ENCODE peak calls at places on chromosome 11, in nine cellular contexts. N is stomach; U is tibial artery; G is CD4-positive, CD25-positive, alpha-beta regulatory T cell; E is NB4; M is cardiac muscle cell; C is CD8-positive, alpha-beta memory T cell; B is endothelial cell of umbilical vein; H is esophagus squamous epithelium. K is an unnamed sample.
A peak's percentile ranks its signal among the peaks of the same experiment; 100 is the strongest.

GRCh38 chr11:12086271-12087074 is 23.9 kb upstream of the MICAL2 start:
- DNase-seq in E (peak; percentile 59), B (peak; percentile 87), G (peak; percentile 37), U (peak; percentile 92), M (peak; percentile 88), H (no peak), C (no peak), N (peak; percentile 57), K (peak; percentile 32)

GRCh38 chr11:62622476-62622875 is 690 bp upstream of the B3GAT3 start:
- DNase-seq in G (no peak), N (no peak), U (no peak), B (no peak), C (no peak), E (no peak), H (no peak), M (no peak), K (no peak)

GRCh38 chr11:83057721-83058120 is 14.0 kb downstream of the RAB30 start:
- DNase-seq in C (no peak), M (no peak), E (no peak), N (no peak), G (no peak), H (no peak), B (no peak), U (no peak), K (no peak)

GRCh38 chr11:4926607-4927006 is 2.5 kb upstream of the OR51G1 start:
- DNase-seq in U (no peak), B (no peak), M (no peak), E (no peak), N (no peak), H (no peak), G (no peak), C (no peak), K (no peak)

GRCh38 chr11:96293583-96293982 is 49.4 kb downstream of the MAML2 start:
- DNase-seq in E (peak; percentile 34), N (no peak), U (no peak), G (peak; percentile 58), M (peak; percentile 57), H (no peak), B (peak; percentile 42), C (no peak), K (no peak)

GRCh38 chr11:5624489-5625278 is at the start of gene TRIM34:
- DNase-seq in E (peak; percentile 80), U (peak; percentile 74), G (peak; percentile 87), B (peak; percentile 95), N (peak; percentile 56), M (peak; percentile 72), C (peak; percentile 67), H (no peak), K (peak; percentile 76)

GRCh38 chr11:64887234-64887756 is 8.9 kb upstream of the EHD1 start:
- DNase-seq in H (no peak), C (no peak), N (no peak), U (no peak), M (no peak), B (no peak), E (no peak), G (no peak), K (no peak)

GRCh38 chr11:15775797-15776196 is 580.5 kb downstream of the SOX6 start:
- DNase-seq in U (no peak), N (no peak), B (no peak), M (no peak), H (no peak), C (no peak), G (no peak), E (no peak), K (no peak)

GRCh38 chr11:121829159-121829643 is 286.8 kb downstream of the BLID start:
- DNase-seq in H (no peak), U (peak; percentile 65), M (peak; percentile 97), E (peak; percentile 7), B (peak; percentile 87), G (no peak), N (no peak), C (no peak), K (no peak)

GRCh38 chr11:36558511-36559413 is 9.0 kb upstream of the RAG1 start:
- DNase-seq in B (no peak), U (no peak), E (no peak), G (peak; percentile 41), H (no peak), N (no peak), C (no peak), M (no peak), K (peak; percentile 41)
- H3K4me3 ChIP-seq in B (no peak overlapping the region), U (no peak overlapping the region), E (no peak overlapping the region), G (peak overlapping the region; percentile 5), H (no peak overlapping the region), N (no peak overlapping the region), C (peak overlapping the region; percentile 6), M (no peak overlapping the region), K (no peak overlapping the region)

GRCh38 chr11:72671144-72672099 is 2.8 kb downstream of the PDE2A start:
- DNase-seq in U (no peak), B (no peak), M (no peak), C (no peak), N (no peak), G (no peak), H (no peak), E (no peak), K (no peak)
- H3K4me3 ChIP-seq in U (no peak overlapping the region), B (no peak overlapping the region), M (no peak overlapping the region), C (no peak overlapping the region), N (no peak overlapping the region), G (no peak overlapping the region), H (no peak overlapping the region), E (no peak overlapping the region), K (no peak overlapping the region)

DNA sequence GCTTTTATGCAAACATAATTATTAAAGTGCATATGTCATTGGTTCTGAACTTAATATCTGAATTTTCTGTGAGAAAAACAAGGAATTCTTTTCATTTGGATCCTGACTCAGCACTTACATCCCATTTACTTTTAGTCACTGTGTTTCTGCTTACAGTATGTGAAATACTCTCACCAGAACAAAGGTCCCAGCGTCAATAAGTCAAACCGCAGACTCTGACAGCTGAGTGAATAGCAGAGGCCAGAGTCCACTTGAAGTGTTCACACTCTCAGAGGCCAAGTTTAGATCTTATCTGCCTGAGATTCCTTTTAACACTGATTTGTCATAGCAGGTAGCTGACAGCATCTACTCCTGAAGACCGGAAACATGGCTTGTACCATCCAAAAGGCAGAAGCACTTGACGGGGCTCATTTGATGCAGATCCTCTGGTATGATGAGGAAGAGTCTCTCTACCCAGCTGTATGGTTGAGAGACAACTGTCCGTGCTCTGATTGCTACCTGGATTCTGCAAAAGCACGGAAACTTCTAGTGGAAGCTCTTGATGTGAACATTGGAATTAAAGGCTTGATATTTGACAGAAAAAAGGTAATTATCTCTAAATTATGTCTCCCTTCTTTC is 14.6 kb downstream of the BBOX1 start:
- DNase-seq in H (no peak), B (no peak), G (no peak), U (no peak), M (peak; percentile 48), N (no peak), C (no peak), E (no peak), K (no peak)
- H3K4me3 ChIP-seq in H (no peak overlapping the region), B (no peak overlapping the region), G (no peak overlapping the region), U (no peak overlapping the region), M (no peak overlapping the region), N (no peak overlapping the region), C (no peak overlapping the region), E (no peak overlapping the region), K (no peak overlapping the region)

GRCh38 chr11:126738632-126739031 is 261.9 kb downstream of the KIRREL3 start:
- DNase-seq in B (no peak), M (no peak), H (no peak), E (no peak), C (no peak), G (no peak), U (no peak), N (no peak), K (no peak)

GRCh38 chr11:126739499-126740145 is 260.9 kb downstream of the KIRREL3 start:
- DNase-seq in B (no peak), H (no peak), N (no peak), G (no peak), E (no peak), U (no peak), M (no peak), C (no peak), K (no peak)

GRCh38 chr11:126734752-126735151 is 265.8 kb downstream of the KIRREL3 start:
- DNase-seq in B (no peak), G (no peak), N (no peak), U (no peak), H (no peak), C (no peak), M (no peak), E (no peak), K (no peak)

GRCh38 chr11:126733685-126734084 is 266.9 kb downstream of the KIRREL3 start:
- DNase-seq in B (no peak), E (no peak), N (no peak), U (no peak), C (no peak), H (no peak), G (no peak), M (no peak), K (no peak)

GRCh38 chr11:126736682-126737404 is 263.7 kb downstream of the KIRREL3 start:
- DNase-seq in B (no peak), C (no peak), E (no peak), G (no peak), U (no peak), N (no peak), M (no peak), H (no peak), K (no peak)
- H3K4me3 ChIP-seq in B (no peak overlapping the region), C (no peak overlapping the region), E (no peak overlapping the region), G (no peak overlapping the region), U (no peak overlapping the region), N (no peak overlapping the region), M (no peak overlapping the region), H (no peak overlapping the region), K (no peak overlapping the region)

GRCh38 chr11:128719556-128719824 is 25.6 kb downstream of the FLI1 start:
- DNase-seq in H (no peak), E (no peak), N (no peak), M (no peak), U (no peak), G (no peak), C (no peak), B (no peak), K (no peak)
- H3K4me3 ChIP-seq in H (no peak overlapping the region), E (no peak overlapping the region), N (no peak overlapping the region), M (no peak overlapping the region), U (no peak overlapping the region), G (peak overlapping the region; percentile 73), C (peak overlapping the region; percentile 48), B (no peak overlapping the region), K (peak overlapping the region; percentile 48)

GRCh38 chr11:1486054-1486825 is at the start of gene MOB2:
- DNase-seq in G (no peak), B (peak; percentile 43), N (peak; percentile 83), H (no peak), C (peak; percentile 43), U (peak; percentile 96), E (no peak), M (peak; percentile 20), K (no peak)
- H3K4me3 ChIP-seq in G (no peak within 1 kb of the TSS), B (no peak within 1 kb of the TSS), N (peak within 1 kb of the TSS; percentile 44), H (peak within 1 kb of the TSS; percentile 53), C (no peak within 1 kb of the TSS), U (peak within 1 kb of the TSS; percentile 81), E (no peak within 1 kb of the TSS), M (no peak within 1 kb of the TSS), K (no peak within 1 kb of the TSS)

K was measured in Jurkat, Clone E6-1.